ENCODE peak calls at places on chromosomes 11 and 22, in nine cellular contexts. T, Q, X, M, U, W, K, Z and P are unnamed samples.

GRCh38 chr11:84468255-84468654 is 1158.9 kb downstream of the DLG2 start:
- DNase-seq in K (no peak), W (no peak), M (peak), U (no peak), X (no peak), Q (no peak), T (no peak), Z (no peak), P (no peak)

GRCh38 chr11:116217006-116217405 is 555.8 kb downstream of the BUD13 start:
- DNase-seq in U (no peak), X (peak), T (peak), Q (no peak), K (no peak), W (peak), M (peak), Z (peak), P (no peak)

GRCh38 chr11:64609436-64610047 is 18.5 kb downstream of the SLC22A12 start:
- DNase-seq in X (no peak), M (no peak), K (no peak), T (no peak), Z (peak), W (no peak), U (no peak), Q (no peak), P (no peak)

GRCh38 chr11:61812736-61813411 is 3.9 kb downstream of the FADS1 start:
- DNase-seq in T (no peak), W (no peak), U (no peak), M (no peak), K (no peak), X (no peak), Q (no peak), Z (no peak), P (no peak)

GRCh38 chr22:49179886-49180682 is 647.6 kb downstream of the BRD1 start:
- DNase-seq in X (no peak), T (no peak), Q (no peak), W (no peak), M (no peak), Z (no peak), U (no peak), K (no peak), P (no peak)

GRCh38 chr11:95791385-95792033 is 1.2 kb downstream of the CEP57 start:
- DNase-seq in K (no peak), Q (no peak), U (no peak), X (no peak), Z (no peak), M (peak), T (no peak), W (no peak), P (peak)

GRCh38 chr11:69931994-69932910 is 113.0 kb upstream of the FGF3 start:
- DNase-seq in X (no peak), M (no peak), Z (peak), W (no peak), K (no peak), U (no peak), T (no peak), Q (no peak), P (no peak)

GRCh38 chr11:124943731-124944130 is 7.9 kb upstream of the HEPACAM start:
- DNase-seq in K (no peak), M (no peak), W (no peak), U (no peak), T (no peak), Q (no peak), X (no peak), Z (no peak), P (no peak)

GRCh38 chr11:125404136-125404810 is 91.8 kb downstream of the FEZ1 start:
- DNase-seq in T (no peak), K (no peak), Z (no peak), W (peak), X (no peak), M (no peak), Q (no peak), U (no peak), P (peak)

GRCh38 chr11:76799061-76799804 is 16.1 kb downstream of the TSKU start:
- DNase-seq in T (peak), M (no peak), K (peak), Q (peak), W (peak), U (peak), X (peak), Z (peak), P (no peak)

GRCh38 chr11:31325162-31325561 is 44.4 kb downstream of the DCDC1 start:
- DNase-seq in U (no peak), T (no peak), X (peak), K (no peak), Z (no peak), Q (no peak), W (peak), M (peak), P (no peak)

GRCh38 chr11:106961518-106961917 is 56.8 kb downstream of the GUCY1A2 start:
- DNase-seq in K (no peak), Z (no peak), T (no peak), U (no peak), W (peak), X (peak), Q (no peak), M (peak), P (no peak)